ENCODE peak calls at places on chromosomes 11 and 22, in seven cellular contexts. One of them, this sample, is unnamed.

GRCh38 chr11:72231396-72232259 is 7.1 kb downstream of the INPPL1 start:
- DNase-seq in heart left ventricle: peak; percentile 77
- DNase-seq in CD8-positive, alpha-beta memory T cell: no peak
- DNase-seq in prostate gland: no peak
- DNase-seq in SK-N-SH: no peak
- DNase-seq in Karpas-422: no peak
- DNase-seq in uterus: no peak
- DNase-seq in this sample: no peak

GRCh38 chr11:66126808-66127555 is 56.9 kb downstream of the PACS1 start:
- DNase-seq in heart left ventricle: peak; percentile 68
- DNase-seq in CD8-positive, alpha-beta memory T cell: peak; percentile 49
- DNase-seq in prostate gland: peak; percentile 50
- DNase-seq in SK-N-SH: no peak
- DNase-seq in Karpas-422: peak; percentile 87
- DNase-seq in uterus: peak; percentile 31
- DNase-seq in this sample: no peak

GRCh38 chr11:116219171-116219635 is 553.6 kb downstream of the BUD13 start:
- DNase-seq in heart left ventricle: no peak
- DNase-seq in CD8-positive, alpha-beta memory T cell: no peak
- DNase-seq in prostate gland: no peak
- DNase-seq in SK-N-SH: peak; percentile 51
- DNase-seq in Karpas-422: no peak
- DNase-seq in uterus: no peak
- DNase-seq in this sample: no peak

GRCh38 chr11:7490054-7490453 is 4.7 kb downstream of the OLFML1 start:
- DNase-seq in heart left ventricle: no peak
- DNase-seq in CD8-positive, alpha-beta memory T cell: no peak
- DNase-seq in prostate gland: no peak
- DNase-seq in SK-N-SH: no peak
- DNase-seq in Karpas-422: no peak
- DNase-seq in uterus: no peak
- DNase-seq in this sample: peak; percentile 20

GRCh38 chr11:20353829-20354434 is 9.6 kb upstream of the HTATIP2 start:
- DNase-seq in heart left ventricle: no peak
- DNase-seq in CD8-positive, alpha-beta memory T cell: no peak
- DNase-seq in prostate gland: no peak
- DNase-seq in SK-N-SH: peak; percentile 67
- DNase-seq in Karpas-422: peak; percentile 59
- DNase-seq in uterus: no peak
- DNase-seq in this sample: no peak

GRCh38 chr22:41870786-41871185 is 37.9 kb downstream of the SREBF2 start:
- DNase-seq in heart left ventricle: no peak
- DNase-seq in CD8-positive, alpha-beta memory T cell: no peak
- DNase-seq in prostate gland: no peak
- DNase-seq in SK-N-SH: no peak
- DNase-seq in Karpas-422: no peak
- DNase-seq in uterus: no peak
- DNase-seq in this sample: no peak

GRCh38 chr22:23388492-23389009 is 191.5 kb downstream of the IGLL1 start:
- DNase-seq in heart left ventricle: no peak
- DNase-seq in CD8-positive, alpha-beta memory T cell: no peak
- DNase-seq in prostate gland: no peak
- DNase-seq in SK-N-SH: no peak
- DNase-seq in Karpas-422: no peak
- DNase-seq in uterus: no peak
- DNase-seq in this sample: no peak

GRCh38 chr11:61947486-61948210 is 2.5 kb upstream of the BEST1 start:
- DNase-seq in heart left ventricle: peak; percentile 93
- DNase-seq in CD8-positive, alpha-beta memory T cell: peak; percentile 44
- DNase-seq in prostate gland: peak; percentile 82
- DNase-seq in SK-N-SH: peak; percentile 87
- DNase-seq in Karpas-422: peak; percentile 86
- DNase-seq in uterus: peak; percentile 94
- DNase-seq in this sample: peak; percentile 88

GRCh38 chr22:45905924-45906865 is 70.8 kb downstream of the WNT7B start:
- DNase-seq in heart left ventricle: peak; percentile 65
- DNase-seq in CD8-positive, alpha-beta memory T cell: no peak
- DNase-seq in prostate gland: no peak
- DNase-seq in SK-N-SH: no peak
- DNase-seq in Karpas-422: no peak
- DNase-seq in uterus: no peak
- DNase-seq in this sample: peak; percentile 81

DNA sequence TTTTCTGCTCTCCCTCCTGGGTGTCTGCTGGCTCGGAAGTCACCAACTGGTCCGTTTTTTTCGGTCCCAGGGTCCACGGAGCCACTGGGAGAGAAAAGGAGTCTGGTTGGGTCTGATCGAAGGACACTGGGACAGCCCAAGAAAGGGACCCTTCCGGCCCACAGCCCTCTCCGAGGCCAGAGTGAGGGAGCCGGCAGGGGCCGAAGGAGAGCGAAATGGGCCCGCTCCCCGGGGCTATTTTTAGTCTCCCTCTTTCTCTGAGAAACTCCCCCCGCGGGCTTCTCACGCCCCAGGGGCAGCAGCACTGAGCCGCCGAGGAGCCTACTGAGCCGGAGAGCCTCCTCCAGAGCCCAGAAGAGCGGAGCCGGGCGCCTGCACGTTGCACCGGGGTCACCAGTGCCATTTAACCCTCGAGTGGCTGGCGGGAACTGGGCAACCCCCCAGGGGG is 1.9 kb downstream of the ESAM start:
- DNase-seq in heart left ventricle: peak; percentile 68
- DNase-seq in CD8-positive, alpha-beta memory T cell: no peak
- DNase-seq in prostate gland: no peak
- DNase-seq in SK-N-SH: peak; percentile 17
- DNase-seq in Karpas-422: no peak
- DNase-seq in uterus: no peak
- DNase-seq in this sample: no peak
- H3K4me3 ChIP-seq in heart left ventricle: peak overlapping the region; percentile 68
- H3K4me3 ChIP-seq in CD8-positive, alpha-beta memory T cell: no peak overlapping the region
- H3K4me3 ChIP-seq in prostate gland: peak overlapping the region; percentile 5
- H3K4me3 ChIP-seq in SK-N-SH: no peak overlapping the region
- H3K4me3 ChIP-seq in Karpas-422: no peak overlapping the region
- H3K4me3 ChIP-seq in uterus: peak overlapping the region; percentile 24
- H3K4me3 ChIP-seq in this sample: no peak overlapping the region

DNA sequence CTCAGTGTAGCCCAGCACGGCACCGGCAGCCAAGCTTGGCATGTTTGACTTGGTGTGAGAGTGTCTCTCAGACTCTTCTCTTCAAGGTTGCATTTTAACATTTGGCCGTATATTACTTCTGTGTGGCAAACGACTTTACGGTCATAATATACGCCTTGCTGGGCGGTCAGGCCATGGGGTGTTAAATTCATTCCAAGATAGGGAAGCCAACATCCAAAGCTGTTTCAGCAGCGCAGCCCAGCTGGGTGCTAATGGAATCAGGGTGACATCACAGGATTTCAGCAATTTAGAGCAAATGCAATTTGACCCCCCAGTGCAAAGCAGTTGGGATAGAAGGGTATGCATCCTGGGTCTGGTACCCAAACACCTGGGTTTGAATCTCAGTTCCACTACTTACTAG is 16.7 kb upstream of the MYH9 start:
- DNase-seq in heart left ventricle: no peak
- DNase-seq in CD8-positive, alpha-beta memory T cell: no peak
- DNase-seq in prostate gland: no peak
- DNase-seq in SK-N-SH: no peak
- DNase-seq in Karpas-422: no peak
- DNase-seq in uterus: no peak
- DNase-seq in this sample: no peak
- H3K4me1 ChIP-seq in heart left ventricle: no peaks in the 10 kb centered on the region
- H3K4me1 ChIP-seq in CD8-positive, alpha-beta memory T cell: peaks cover 44% of the 10 kb centered on the region
- H3K4me1 ChIP-seq in prostate gland: no peaks in the 10 kb centered on the region
- H3K4me1 ChIP-seq in SK-N-SH: no peaks in the 10 kb centered on the region
- H3K4me1 ChIP-seq in Karpas-422: peaks cover 8% of the 10 kb centered on the region
- H3K4me1 ChIP-seq in uterus: no peaks in the 10 kb centered on the region
- H3K4me1 ChIP-seq in this sample: peaks cover 31% of the 10 kb centered on the region

DNA sequence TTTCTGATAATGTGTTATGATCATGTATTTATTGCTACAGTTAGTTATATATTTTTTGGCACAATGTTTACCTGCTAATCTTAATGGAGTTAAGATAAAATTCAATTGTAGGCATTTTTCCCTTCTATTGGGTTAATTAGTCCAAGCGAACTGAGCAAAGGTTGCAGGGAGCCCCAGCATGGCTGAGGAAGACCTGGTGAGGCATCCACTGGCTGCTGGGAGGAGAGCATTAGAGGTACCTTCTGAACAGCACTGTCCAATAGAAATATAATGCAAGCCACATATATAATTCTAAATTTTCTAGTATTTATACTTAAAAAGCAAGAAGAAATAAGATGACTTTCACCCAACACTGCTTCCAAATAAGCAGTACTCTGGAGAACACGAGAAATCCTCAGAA is 689 bp upstream of the TMEM126A start:
- DNase-seq in heart left ventricle: no peak
- DNase-seq in CD8-positive, alpha-beta memory T cell: no peak
- DNase-seq in prostate gland: no peak
- DNase-seq in SK-N-SH: peak; percentile 14
- DNase-seq in Karpas-422: peak; percentile 74
- DNase-seq in uterus: no peak
- DNase-seq in this sample: no peak
- H3K4me3 ChIP-seq in heart left ventricle: peak overlapping the region; percentile 80
- H3K4me3 ChIP-seq in CD8-positive, alpha-beta memory T cell: peak overlapping the region; percentile 81
- H3K4me3 ChIP-seq in prostate gland: peak overlapping the region; percentile 49
- H3K4me3 ChIP-seq in SK-N-SH: peak overlapping the region; percentile 91
- H3K4me3 ChIP-seq in Karpas-422: peak overlapping the region; percentile 72
- H3K4me3 ChIP-seq in uterus: peak overlapping the region; percentile 63
- H3K4me3 ChIP-seq in this sample: peak overlapping the region; percentile 61

DNA sequence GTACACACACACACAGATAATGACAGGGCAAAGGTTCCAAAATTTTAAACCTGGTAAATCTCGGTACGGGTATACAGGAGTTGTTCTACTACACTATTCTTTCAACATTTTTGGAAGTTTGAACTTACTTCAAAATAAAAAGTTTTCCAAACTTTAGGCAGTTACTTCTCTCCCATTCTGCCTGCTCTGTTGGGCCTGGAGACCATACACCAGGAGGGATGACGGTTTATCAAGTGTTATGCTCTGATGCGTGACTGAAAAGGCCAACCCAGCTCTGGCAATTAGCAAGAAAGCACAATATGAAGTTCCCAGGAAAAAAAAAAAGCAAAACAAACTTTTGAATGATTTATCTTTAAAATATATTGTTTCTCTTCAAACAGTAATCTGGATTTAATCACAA is 969 bp downstream of the SERPIND1 start:
- DNase-seq in heart left ventricle: no peak
- DNase-seq in CD8-positive, alpha-beta memory T cell: no peak
- DNase-seq in prostate gland: no peak
- DNase-seq in SK-N-SH: no peak
- DNase-seq in Karpas-422: no peak
- DNase-seq in uterus: no peak
- DNase-seq in this sample: no peak
- H3K4me1 ChIP-seq in heart left ventricle: peaks cover 7% of the 10 kb centered on the region
- H3K4me1 ChIP-seq in CD8-positive, alpha-beta memory T cell: no peaks in the 10 kb centered on the region
- H3K4me1 ChIP-seq in prostate gland: no peaks in the 10 kb centered on the region
- H3K4me1 ChIP-seq in SK-N-SH: no peaks in the 10 kb centered on the region
- H3K4me1 ChIP-seq in Karpas-422: peaks cover 4% of the 10 kb centered on the region
- H3K4me1 ChIP-seq in uterus: no peaks in the 10 kb centered on the region
- H3K4me1 ChIP-seq in this sample: peaks cover 12% of the 10 kb centered on the region

DNA sequence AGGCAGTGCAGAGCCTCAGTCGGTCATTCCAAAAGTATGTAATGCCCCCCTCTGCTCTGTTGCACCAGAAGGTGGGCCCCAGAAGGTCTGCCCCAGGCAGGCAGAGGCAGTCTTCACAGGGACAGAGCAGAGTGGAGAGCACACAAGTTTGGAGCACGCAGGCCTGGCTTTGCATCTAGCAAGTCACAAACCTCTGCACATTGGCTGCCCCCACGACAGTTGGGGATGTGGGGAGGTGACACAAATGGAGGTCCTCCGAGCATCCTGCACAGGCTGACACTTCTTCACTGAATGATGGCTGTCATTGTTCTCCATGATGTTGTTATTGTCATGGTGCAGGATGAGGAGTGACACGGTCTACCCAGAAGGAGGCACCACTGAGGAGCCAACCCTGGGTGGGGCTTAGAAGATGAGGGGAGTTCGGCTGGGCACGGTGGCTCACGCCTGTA is 11.9 kb downstream of the TOM1 start:
- DNase-seq in heart left ventricle: peak; percentile 9
- DNase-seq in CD8-positive, alpha-beta memory T cell: no peak
- DNase-seq in prostate gland: no peak
- DNase-seq in SK-N-SH: no peak
- DNase-seq in Karpas-422: no peak
- DNase-seq in uterus: no peak
- DNase-seq in this sample: no peak
- H3K4me3 ChIP-seq in heart left ventricle: no peak overlapping the region
- H3K4me3 ChIP-seq in CD8-positive, alpha-beta memory T cell: no peak overlapping the region
- H3K4me3 ChIP-seq in prostate gland: no peak overlapping the region
- H3K4me3 ChIP-seq in SK-N-SH: no peak overlapping the region
- H3K4me3 ChIP-seq in Karpas-422: no peak overlapping the region
- H3K4me3 ChIP-seq in uterus: no peak overlapping the region
- H3K4me3 ChIP-seq in this sample: no peak overlapping the region

GRCh38 chr22:26527167-26527566 is 14.9 kb upstream of the TFIP11 start:
- DNase-seq in heart left ventricle: no peak
- DNase-seq in CD8-positive, alpha-beta memory T cell: no peak
- DNase-seq in prostate gland: no peak
- DNase-seq in SK-N-SH: no peak
- DNase-seq in Karpas-422: no peak
- DNase-seq in uterus: no peak
- DNase-seq in this sample: no peak

GRCh38 chr22:26524870-26525269 is 12.6 kb upstream of the TFIP11 start:
- DNase-seq in heart left ventricle: no peak
- DNase-seq in CD8-positive, alpha-beta memory T cell: no peak
- DNase-seq in prostate gland: no peak
- DNase-seq in SK-N-SH: no peak
- DNase-seq in Karpas-422: no peak
- DNase-seq in uterus: no peak
- DNase-seq in this sample: no peak

GRCh38 chr22:26529345-26529744 is 17.1 kb upstream of the TFIP11 start:
- DNase-seq in heart left ventricle: no peak
- DNase-seq in CD8-positive, alpha-beta memory T cell: no peak
- DNase-seq in prostate gland: no peak
- DNase-seq in SK-N-SH: no peak
- DNase-seq in Karpas-422: no peak
- DNase-seq in uterus: no peak
- DNase-seq in this sample: no peak

GRCh38 chr22:26527574-26528465 is 15.5 kb upstream of the TFIP11 start:
- DNase-seq in heart left ventricle: peak; percentile 81
- DNase-seq in CD8-positive, alpha-beta memory T cell: no peak
- DNase-seq in prostate gland: no peak
- DNase-seq in SK-N-SH: no peak
- DNase-seq in Karpas-422: no peak
- DNase-seq in uterus: no peak
- DNase-seq in this sample: no peak

GRCh38 chr22:26526165-26526564 is 13.9 kb upstream of the TFIP11 start:
- DNase-seq in heart left ventricle: no peak
- DNase-seq in CD8-positive, alpha-beta memory T cell: no peak
- DNase-seq in prostate gland: no peak
- DNase-seq in SK-N-SH: no peak
- DNase-seq in Karpas-422: no peak
- DNase-seq in uterus: no peak
- DNase-seq in this sample: no peak
- H3K4me1 ChIP-seq in heart left ventricle: peaks cover 35% of the 10 kb centered on the region
- H3K4me1 ChIP-seq in CD8-positive, alpha-beta memory T cell: no peaks in the 10 kb centered on the region
- H3K4me1 ChIP-seq in prostate gland: no peaks in the 10 kb centered on the region
- H3K4me1 ChIP-seq in SK-N-SH: no peaks in the 10 kb centered on the region
- H3K4me1 ChIP-seq in Karpas-422: peaks cover 12% of the 10 kb centered on the region
- H3K4me1 ChIP-seq in uterus: no peaks in the 10 kb centered on the region
- H3K4me1 ChIP-seq in this sample: no peaks in the 10 kb centered on the region